ENCODE peak calls at places on chromosomes 1 and 21, in nine cellular contexts. One of them, this sample, is unnamed.

GRCh38 chr1:186535388-186536133 is 74.6 kb upstream of the PDC start:
- DNase-seq in ELR: peak
- DNase-seq in foreskin keratinocyte: peak
- DNase-seq in iPS-NIHi11: no peak
- DNase-seq in HTR-8/SVneo: peak
- DNase-seq in mammary epithelial cell: peak
- DNase-seq in nephron progenitor cell: no peak
- DNase-seq in hippocampal formation: no peak
- DNase-seq in ecto neural progenitor cell: no peak
- DNase-seq in this sample: no peak

GRCh38 chr1:236193184-236193583 is 50.8 kb downstream of the GPR137B start:
- DNase-seq in ELR: no peak
- DNase-seq in mammary epithelial cell: no peak
- DNase-seq in ecto neural progenitor cell: no peak
- DNase-seq in foreskin keratinocyte: no peak
- DNase-seq in hippocampal formation: no peak
- DNase-seq in nephron progenitor cell: no peak
- DNase-seq in iPS-NIHi11: no peak
- DNase-seq in HTR-8/SVneo: no peak
- DNase-seq in this sample: no peak

GRCh38 chr1:178693368-178693767 is 31.7 kb upstream of the RALGPS2 start:
- DNase-seq in nephron progenitor cell: peak
- DNase-seq in ecto neural progenitor cell: no peak
- DNase-seq in foreskin keratinocyte: no peak
- DNase-seq in mammary epithelial cell: no peak
- DNase-seq in ELR: peak
- DNase-seq in HTR-8/SVneo: peak
- DNase-seq in hippocampal formation: no peak
- DNase-seq in iPS-NIHi11: peak
- DNase-seq in this sample: no peak

GRCh38 chr1:226719596-226720386 is 19.3 kb downstream of the ITPKB start:
- DNase-seq in ecto neural progenitor cell: no peak
- DNase-seq in nephron progenitor cell: no peak
- DNase-seq in mammary epithelial cell: no peak
- DNase-seq in ELR: no peak
- DNase-seq in foreskin keratinocyte: no peak
- DNase-seq in iPS-NIHi11: no peak
- DNase-seq in hippocampal formation: no peak
- DNase-seq in HTR-8/SVneo: no peak
- DNase-seq in this sample: no peak

GRCh38 chr1:111648826-111649225 is 29.2 kb downstream of the RAP1A start:
- DNase-seq in hippocampal formation: no peak
- DNase-seq in HTR-8/SVneo: no peak
- DNase-seq in ELR: no peak
- DNase-seq in foreskin keratinocyte: no peak
- DNase-seq in nephron progenitor cell: no peak
- DNase-seq in iPS-NIHi11: no peak
- DNase-seq in mammary epithelial cell: no peak
- DNase-seq in ecto neural progenitor cell: no peak
- DNase-seq in this sample: no peak

GRCh38 chr1:79496129-79496528 is 489.6 kb upstream of the ADGRL4 start:
- DNase-seq in nephron progenitor cell: no peak
- DNase-seq in hippocampal formation: no peak
- DNase-seq in mammary epithelial cell: no peak
- DNase-seq in HTR-8/SVneo: no peak
- DNase-seq in foreskin keratinocyte: no peak
- DNase-seq in ecto neural progenitor cell: no peak
- DNase-seq in ELR: no peak
- DNase-seq in iPS-NIHi11: no peak
- DNase-seq in this sample: no peak

GRCh38 chr21:37828515-37828914 is 87.7 kb downstream of the KCNJ6 start:
- DNase-seq in ELR: no peak
- DNase-seq in nephron progenitor cell: no peak
- DNase-seq in HTR-8/SVneo: no peak
- DNase-seq in iPS-NIHi11: no peak
- DNase-seq in hippocampal formation: no peak
- DNase-seq in ecto neural progenitor cell: no peak
- DNase-seq in mammary epithelial cell: no peak
- DNase-seq in foreskin keratinocyte: no peak
- DNase-seq in this sample: no peak

GRCh38 chr1:21344750-21345443 is 54.6 kb upstream of the ECE1 start:
- DNase-seq in iPS-NIHi11: no peak
- DNase-seq in nephron progenitor cell: no peak
- DNase-seq in hippocampal formation: no peak
- DNase-seq in foreskin keratinocyte: no peak
- DNase-seq in ecto neural progenitor cell: no peak
- DNase-seq in mammary epithelial cell: peak
- DNase-seq in HTR-8/SVneo: no peak
- DNase-seq in ELR: peak
- DNase-seq in this sample: peak